ENCODE peak calls at places on chromosomes 7 and 10, in seven cellular contexts. J is cardiac muscle cell, X is fibroblast of lung, D is AG04449, Y is bronchial epithelial cell, K is ovary, S is MM.1S. M is an unnamed sample.

GRCh38 chr7:158856883-158857668 is 718 bp downstream of the DYNC2I1 start:
- DNase-seq in Y (peak), K (no peak), J (no peak), X (no peak), D (no peak), S (peak), M (no peak)

GRCh38 chr10:92045641-92046106 is 122.1 kb downstream of the BTAF1 start:
- DNase-seq in J (peak), S (no peak), D (no peak), K (no peak), Y (no peak), X (no peak), M (no peak)

GRCh38 chr10:132374176-132374575 is 22.8 kb upstream of the PWWP2B start:
- DNase-seq in D (no peak), Y (no peak), J (no peak), X (no peak), S (no peak), K (no peak), M (no peak)

GRCh38 chr7:67918158-67918557 is 921.5 kb downstream of the TYW1 start:
- DNase-seq in X (no peak), D (no peak), S (peak), J (no peak), Y (no peak), K (no peak), M (no peak)

GRCh38 chr10:97081621-97082235 is 104.0 kb downstream of the SLIT1 start:
- DNase-seq in K (peak), S (peak), J (peak), Y (peak), D (no peak), X (peak), M (peak)

GRCh38 chr7:49297958-49298357 is 373.6 kb downstream of the CDC14C start:
- DNase-seq in K (no peak), Y (peak), X (no peak), S (no peak), J (no peak), D (no peak), M (no peak)

GRCh38 chr7:47342646-47343045 is 239.3 kb downstream of the TNS3 start:
- DNase-seq in J (no peak), S (no peak), X (no peak), Y (no peak), D (no peak), K (no peak), M (no peak)

GRCh38 chr10:3942930-3943489 is 158.0 kb upstream of the KLF6 start:
- DNase-seq in J (no peak), D (no peak), Y (no peak), X (no peak), S (no peak), K (no peak), M (no peak)

GRCh38 chr7:102044984-102045673 is 227.7 kb downstream of the CUX1 start:
- DNase-seq in Y (no peak), K (peak), J (no peak), X (peak), S (no peak), D (peak), M (peak)

GRCh38 chr10:24483701-24484100 is 240.0 kb downstream of the ARHGAP21 start:
- DNase-seq in K (no peak), S (peak), J (no peak), D (no peak), X (peak), Y (peak), M (peak)

GRCh38 chr10:45246522-45246921 is 68.9 kb downstream of the OR13A1 start:
- DNase-seq in X (no peak), J (no peak), D (no peak), S (no peak), Y (no peak), K (no peak), M (no peak)

GRCh38 chr7:115047968-115048720 is 126.2 kb downstream of the MDFIC start:
- DNase-seq in K (no peak), S (no peak), X (peak), J (no peak), Y (peak), D (no peak), M (peak)

GRCh38 chr10:130244928-130245495 is 108.8 kb downstream of the GLRX3 start:
- DNase-seq in Y (no peak), S (no peak), X (no peak), K (no peak), D (no peak), J (no peak), M (no peak)

GRCh38 chr7:1091019-1091643 is 3.2 kb downstream of the GPER1 start:
- DNase-seq in S (no peak), J (no peak), K (no peak), X (no peak), D (no peak), Y (no peak), M (peak)

GRCh38 chr10:121519411-121519810 is 78.8 kb downstream of the FGFR2 start:
- DNase-seq in S (no peak), X (no peak), Y (no peak), J (no peak), K (no peak), D (no peak), M (no peak)

GRCh38 chr10:5399332-5399731 is 5.3 kb downstream of the TUBAL3 start:
- DNase-seq in K (no peak), Y (no peak), X (no peak), D (no peak), J (no peak), S (no peak), M (no peak)

GRCh38 chr7:30921540-30921930 is 9.9 kb downstream of the AQP1 start:
- DNase-seq in X (no peak), D (no peak), S (no peak), J (no peak), Y (no peak), K (peak), M (no peak)

GRCh38 chr10:110918269-110918632 is 729 bp downstream of the BBIP1 start:
- DNase-seq in X (peak), K (peak), Y (peak), D (peak), S (no peak), J (peak), M (peak)

GRCh38 chr10:101567165-101568006 is 20.7 kb downstream of the POLL start:
- DNase-seq in D (no peak), K (no peak), S (no peak), Y (peak), J (no peak), X (no peak), M (no peak)

GRCh38 chr10:62244785-62245595 is 23.7 kb downstream of the RTKN2 start:
- DNase-seq in Y (peak), J (peak), S (peak), D (no peak), K (no peak), X (peak), M (peak)

GRCh38 chr7:107228291-107228690 is 59.5 kb downstream of the HBP1 start:
- DNase-seq in Y (no peak), J (no peak), X (no peak), K (no peak), D (no peak), S (no peak), M (no peak)

GRCh38 chr10:126969310-126969709 is 64.1 kb downstream of the DOCK1 start:
- DNase-seq in X (no peak), J (no peak), D (no peak), Y (peak), K (no peak), S (no peak), M (no peak)

GRCh38 chr7:134752006-134752760 is 27.3 kb upstream of the CALD1 start:
- DNase-seq in Y (peak), K (no peak), S (no peak), D (no peak), X (peak), J (no peak), M (peak)
- H3K4me3 ChIP-seq in Y (no peak), K (no peak), S (no peak), D (no peak), X (no peak), J (no peak), M (no peak)

GRCh38 chr10:124025638-124026336 is 67.6 kb downstream of the CHST15 start:
- DNase-seq in X (peak), J (peak), S (no peak), D (no peak), K (no peak), Y (no peak), M (peak)
- TF ChIP-seq CTCF in X (peak), J (no peak), S (peak), D (peak), K (no peak), Y (no peak), M (peak)

DNA sequence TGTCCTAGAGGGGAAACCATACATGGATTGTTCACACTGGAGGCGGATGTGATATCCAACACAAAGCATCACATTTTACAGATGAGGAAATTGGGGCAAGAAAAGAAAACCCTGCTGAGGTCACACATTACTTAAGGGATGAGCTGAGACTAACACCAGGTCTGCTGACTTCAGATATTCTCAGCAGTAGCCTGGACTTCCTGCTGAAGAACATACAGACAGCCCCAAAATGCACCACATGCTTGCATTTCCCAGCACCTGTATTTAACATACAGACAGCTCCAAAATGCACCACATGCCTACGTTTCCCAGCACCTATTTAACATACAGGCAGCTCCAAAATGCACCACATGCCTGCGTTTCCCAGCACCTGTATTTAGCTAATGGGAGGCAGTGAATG is 11.2 kb downstream of the GIMAP5 start:
- DNase-seq in Y (no peak), J (no peak), D (no peak), S (no peak), X (no peak), K (no peak), M (no peak)
- H3K4me3 ChIP-seq in Y (no peak), J (no peak), D (no peak), S (no peak), X (no peak), K (no peak), M (no peak)

GRCh38 chr10:115129752-115130151 is 36.6 kb downstream of the ATRNL1 start:
- DNase-seq in Y (peak), J (peak), S (peak), K (no peak), D (no peak), X (peak), M (peak)
- TF ChIP-seq CTCF in Y (no peak), J (peak), S (peak), K (peak), D (no peak), X (peak), M (no peak)

DNA sequence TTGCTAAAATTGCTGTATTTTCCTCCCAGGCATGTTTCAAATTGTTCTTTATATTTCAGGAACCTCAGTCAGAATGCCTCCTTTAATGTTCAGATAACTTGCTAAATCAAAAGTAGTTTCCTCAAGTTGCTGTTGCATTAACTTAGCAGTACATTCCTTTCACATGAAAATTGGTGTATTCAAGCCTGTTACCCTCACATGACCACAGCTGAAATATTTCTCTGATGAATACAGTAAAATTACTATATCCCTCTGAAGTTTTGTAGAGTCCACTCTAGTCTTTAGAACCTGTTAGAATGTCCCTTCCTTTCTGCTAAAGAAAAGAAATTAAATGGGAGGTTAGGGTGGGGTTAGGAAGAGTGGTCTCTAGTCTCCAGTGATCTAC is 24.5 kb upstream of the C1GALT1 start:
- DNase-seq in J (no peak), Y (peak), D (no peak), S (no peak), X (peak), K (no peak), M (peak)
- H3K4me3 ChIP-seq in J (no peak), Y (no peak), D (peak), S (peak), X (peak), K (no peak), M (peak)

M was measured in astrocyte of the spinal cord.